ENCODE peak calls at places on chromosomes 12 and 14, in four cellular contexts. Y is foreskin fibroblast, H is prostate gland, X is neural progenitor cell. O is an unnamed sample.
A peak's percentile ranks its signal among the peaks of the same experiment; 100 is the strongest.

GRCh38 chr12:19639781-19640180 is 200.5 kb downstream of the AEBP2 start:
- DNase-seq in Y (no peak), H (no peak), X (no peak), O (no peak)

GRCh38 chr14:31880935-31881334 is 196.2 kb upstream of the ARHGAP5 start:
- DNase-seq in Y (peak; percentile 94), H (no peak), X (no peak), O (no peak)

GRCh38 chr12:1356285-1356684 is 238.1 kb downstream of the FBXL14 start:
- DNase-seq in Y (no peak), H (no peak), X (no peak), O (no peak)

GRCh38 chr14:51939727-51940126 is 49.6 kb upstream of the RTRAF start:
- DNase-seq in Y (peak; percentile 51), H (no peak), X (no peak), O (no peak)

GRCh38 chr12:22272596-22272995 is 61.9 kb downstream of the ST8SIA1 start:
- DNase-seq in Y (no peak), H (no peak), X (no peak), O (no peak)

GRCh38 chr14:94465042-94465441 is 11.0 kb downstream of the SERPINA9 start:
- DNase-seq in Y (no peak), H (no peak), X (no peak), O (no peak)

GRCh38 chr14:54650331-54651017 is 83.5 kb downstream of the SAMD4A start:
- DNase-seq in Y (peak; percentile 80), H (no peak), X (no peak), O (no peak)

GRCh38 chr14:67487937-67488893 is at the start of gene TMEM229B:
- DNase-seq in Y (no peak), H (no peak), X (no peak), O (no peak)

GRCh38 chr14:33791971-33792370 is 158.9 kb downstream of the EGLN3 start:
- DNase-seq in Y (no peak), H (no peak), X (peak; percentile 44), O (no peak)

GRCh38 chr12:114919479-114919878 is 235.5 kb upstream of the TBX3 start:
- DNase-seq in Y (no peak), H (no peak), X (no peak), O (no peak)

GRCh38 chr12:31323466-31324115 is 2.4 kb downstream of the SINHCAF start:
- DNase-seq in Y (no peak), H (peak; percentile 44), X (no peak), O (no peak)

GRCh38 chr12:56042430-56043203 is 899 bp downstream of the RPS26 start:
- DNase-seq in Y (no peak), H (no peak), X (peak; percentile 18), O (no peak)

GRCh38 chr14:56657604-56658003 is 78.0 kb downstream of the TMEM260 start:
- DNase-seq in Y (no peak), H (no peak), X (no peak), O (no peak)

GRCh38 chr12:9741726-9742125 is 8.8 kb upstream of the CLECL1 start:
- DNase-seq in Y (no peak), H (no peak), X (no peak), O (no peak)

GRCh38 chr12:3795096-3795799 is 42.3 kb upstream of the CRACR2A start:
- DNase-seq in Y (no peak), H (no peak), X (no peak), O (no peak)

GRCh38 chr12:3802721-3803120 is 49.8 kb upstream of the CRACR2A start:
- DNase-seq in Y (peak; percentile 44), H (peak; percentile 40), X (no peak), O (no peak)

GRCh38 chr12:3795800-3796133 is 42.9 kb upstream of the CRACR2A start:
- DNase-seq in Y (no peak), H (no peak), X (no peak), O (no peak)

GRCh38 chr12:3792623-3793288 is 39.8 kb upstream of the CRACR2A start:
- DNase-seq in Y (no peak), H (no peak), X (no peak), O (no peak)

GRCh38 chr12:3797649-3798048 is 44.7 kb upstream of the CRACR2A start:
- DNase-seq in Y (peak; percentile 16), H (no peak), X (no peak), O (no peak)
- TF ChIP-seq CTCF in Y (no peak), H (no peak), X (peak; percentile 23), O (no peak)

GRCh38 chr12:131832393-131833231 is 4.4 kb downstream of the MMP17 start:
- DNase-seq in Y (peak; percentile 92), H (peak; percentile 22), X (no peak), O (no peak)

GRCh38 chr12:131834798-131835615 is 6.8 kb downstream of the MMP17 start:
- DNase-seq in Y (no peak), H (no peak), X (no peak), O (no peak)

GRCh38 chr12:131833288-131833895 is 5.2 kb downstream of the MMP17 start:
- DNase-seq in Y (no peak), H (no peak), X (no peak), O (no peak)

GRCh38 chr12:131835616-131836171 is 7.5 kb downstream of the MMP17 start:
- DNase-seq in Y (no peak), H (no peak), X (no peak), O (no peak)

GRCh38 chr12:131833896-131834641 is 5.9 kb downstream of the MMP17 start:
- DNase-seq in Y (peak; percentile 61), H (no peak), X (peak; percentile 69), O (no peak)
- TF ChIP-seq CTCF in Y (peak; percentile 42), H (no peak), X (peak; percentile 66), O (no peak)

GRCh38 chr12:128798543-128799341 is 25.0 kb downstream of the SLC15A4 start:
- DNase-seq in Y (peak; percentile 41), H (no peak), X (no peak), O (no peak)
- TF ChIP-seq CTCF in Y (peak; percentile 20), H (no peak), X (peak; percentile 35), O (no peak)

DNA sequence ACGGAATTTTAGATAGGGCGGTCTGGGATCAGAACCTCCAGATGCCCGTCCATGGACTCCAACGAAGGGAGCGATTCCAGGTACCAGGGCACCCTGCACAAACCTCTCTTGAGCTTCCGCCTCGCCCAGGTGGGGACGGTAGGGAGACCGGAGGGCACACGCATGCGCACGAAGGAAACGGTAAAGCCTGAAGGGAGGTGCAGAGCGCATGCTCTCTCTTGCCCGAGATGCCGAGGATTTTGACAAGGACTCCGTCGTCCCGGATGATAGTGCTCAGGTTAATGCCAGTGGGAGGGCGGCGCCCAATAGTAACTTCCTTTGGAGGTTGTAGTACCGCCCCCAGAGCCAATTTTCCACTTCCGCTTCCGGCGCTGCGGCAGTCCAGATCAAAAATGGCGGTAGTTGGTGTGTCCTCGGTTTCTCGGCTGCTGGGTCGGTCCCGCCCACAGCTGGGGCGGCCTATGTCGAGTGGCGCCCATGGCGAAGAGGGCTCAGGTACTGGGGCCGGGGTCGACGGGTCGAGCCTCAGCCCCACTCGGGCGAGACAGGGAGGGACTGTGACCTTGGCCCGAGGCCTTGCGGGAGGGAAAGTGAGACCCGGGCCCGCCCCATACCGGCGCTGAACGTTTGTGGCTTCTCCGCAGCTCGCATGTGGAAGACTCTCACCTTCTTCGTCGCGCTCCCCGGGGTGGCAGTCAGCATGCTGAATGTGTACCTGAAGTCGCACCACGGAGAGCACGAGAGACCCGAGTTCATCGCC is at the start of gene COX6A1:
- DNase-seq in Y (peak; percentile 98), H (peak; percentile 98), X (peak; percentile 99), O (peak; percentile 87)
- TF ChIP-seq CTCF in Y (no peak), H (no peak), X (no peak), O (no peak)

DNA sequence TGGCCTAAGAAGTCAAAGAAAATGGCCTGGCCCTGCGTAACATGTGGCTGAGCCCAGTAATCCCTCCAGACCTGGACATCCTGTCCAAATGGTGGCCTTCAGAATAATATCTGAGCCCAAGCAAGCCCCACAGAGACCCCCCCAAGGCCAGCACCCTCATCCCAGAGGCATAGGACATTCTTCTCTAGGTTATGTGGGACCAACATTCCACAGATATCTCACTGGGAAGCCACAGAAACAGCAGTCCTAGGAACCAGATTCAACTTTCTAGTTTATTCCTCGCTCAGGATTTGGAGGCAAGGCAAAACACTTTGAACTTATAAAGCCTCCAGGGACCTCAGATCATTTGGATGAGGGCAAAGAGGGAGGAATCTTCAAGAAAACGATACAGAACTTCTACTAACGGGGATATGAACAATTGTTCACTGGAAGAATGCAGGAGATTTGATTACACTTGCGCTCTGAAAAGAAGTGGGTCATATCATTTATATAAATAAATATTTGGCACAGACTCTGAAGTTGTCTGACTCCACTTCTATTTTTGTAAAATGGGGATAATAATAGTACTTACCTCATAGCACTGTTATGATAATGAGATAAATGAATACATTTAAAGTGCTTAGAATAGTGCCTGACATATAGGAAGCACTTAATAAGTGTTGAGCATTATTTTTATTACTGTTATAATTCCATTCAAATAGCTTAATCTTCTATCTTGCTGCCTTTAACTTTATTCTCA is 171.5 kb downstream of the NUAK1 start:
- DNase-seq in Y (no peak), H (no peak), X (no peak), O (no peak)
- TF ChIP-seq CTCF in Y (no peak), H (no peak), X (no peak), O (no peak)

GRCh38 chr14:34912182-34912581 is 37.0 kb upstream of the BAZ1A start:
- DNase-seq in Y (no peak), H (no peak), X (no peak), O (no peak)
- TF ChIP-seq CTCF in Y (no peak), H (no peak), X (peak; percentile 12), O (no peak)

GRCh38 chr12:29088611-29089219 is 60.4 kb upstream of the FAR2 start:
- DNase-seq in Y (peak; percentile 56), H (no peak), X (no peak), O (no peak)
- TF ChIP-seq CTCF in Y (peak; percentile 44), H (no peak), X (peak; percentile 53), O (no peak)

DNA sequence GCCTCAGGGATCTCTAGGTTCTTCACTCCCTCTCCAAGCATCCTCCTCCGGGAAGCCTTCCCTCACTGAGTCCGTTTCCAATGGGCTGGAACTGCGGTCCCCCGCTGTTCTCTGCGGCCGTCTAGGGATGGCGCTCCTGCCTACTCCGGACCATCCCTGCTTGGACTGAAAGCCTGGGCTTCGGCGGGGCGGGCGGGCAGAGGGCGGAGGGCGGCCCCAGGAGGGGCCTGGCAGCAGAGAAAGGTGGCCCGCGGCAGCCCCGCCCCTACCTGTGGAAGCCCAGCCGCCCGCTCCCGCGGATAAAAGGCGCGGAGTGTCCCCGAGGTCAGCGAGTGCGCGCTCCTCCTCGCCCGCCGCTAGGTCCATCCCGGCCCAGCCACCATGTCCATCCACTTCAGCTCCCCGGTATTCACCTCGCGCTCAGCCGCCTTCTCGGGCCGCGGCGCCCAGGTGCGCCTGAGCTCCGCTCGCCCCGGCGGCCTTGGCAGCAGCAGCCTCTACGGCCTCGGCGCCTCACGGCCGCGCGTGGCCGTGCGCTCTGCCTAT is at the start of gene KRT7:
- DNase-seq in Y (no peak), H (no peak), X (peak; percentile 63), O (peak; percentile 22)
- TF ChIP-seq CTCF in Y (no peak), H (no peak), X (no peak), O (no peak)

O was measured in omental fat pad.